ENCODE peak calls at places on chromosomes 2 and 18, in eight cellular contexts. I is AG10803, N is lower lobe of right lung, H is left ventricle myocardium inferior, U is nephron progenitor cell, D is cardiac muscle cell, O is lung, Z is upper lobe of left lung. V is an unnamed sample.

GRCh38 chr2:178480227-178481181 is at the start of gene PLEKHA3:
- DNase-seq in O (peak), I (peak), H (peak), U (peak), Z (peak), N (peak), D (peak), V (peak)

GRCh38 chr2:236641051-236641450 is 71.4 kb downstream of the ACKR3 start:
- DNase-seq in U (no peak), Z (no peak), H (no peak), N (no peak), O (no peak), D (no peak), I (no peak), V (no peak)

GRCh38 chr2:236831698-236832097 is 254.0 kb upstream of the COPS8 start:
- DNase-seq in I (no peak), D (no peak), O (no peak), Z (no peak), N (no peak), H (no peak), U (no peak), V (no peak)

GRCh38 chr2:41948397-41948763 is 99.4 kb upstream of the PKDCC start:
- DNase-seq in D (no peak), H (no peak), Z (no peak), N (no peak), I (no peak), O (no peak), U (no peak), V (no peak)

GRCh38 chr2:31337860-31338259 is 76.7 kb downstream of the XDH start:
- DNase-seq in I (peak), H (no peak), D (no peak), U (no peak), Z (no peak), N (no peak), O (peak), V (no peak)

GRCh38 chr18:73719611-73720010 is 428.0 kb downstream of the FBXO15 start:
- DNase-seq in I (no peak), N (no peak), D (no peak), U (no peak), O (no peak), H (no peak), Z (no peak), V (no peak)

GRCh38 chr2:202508686-202509085 is 126.1 kb upstream of the FAM117B start:
- DNase-seq in I (peak), H (no peak), U (no peak), D (no peak), Z (no peak), N (no peak), O (no peak), V (no peak)

GRCh38 chr18:9575558-9575957 is 38.8 kb downstream of the PPP4R1 start:
- DNase-seq in I (peak), Z (no peak), H (peak), U (peak), D (peak), N (peak), O (peak), V (peak)

GRCh38 chr2:38634684-38635083 is 31.2 kb upstream of the GALM start:
- DNase-seq in I (no peak), H (no peak), U (no peak), N (no peak), Z (no peak), D (no peak), O (no peak), V (no peak)

GRCh38 chr2:207224391-207224790 is 58.6 kb upstream of the KLF7 start:
- DNase-seq in U (no peak), N (no peak), Z (no peak), O (no peak), I (no peak), H (no peak), D (no peak), V (no peak)

GRCh38 chr2:60536716-60537115 is 16.7 kb downstream of the BCL11A start:
- DNase-seq in H (no peak), O (no peak), I (peak), N (no peak), D (no peak), Z (no peak), U (no peak), V (no peak)

GRCh38 chr2:128686498-128686861 is 367.8 kb upstream of the HS6ST1 start:
- DNase-seq in Z (no peak), H (no peak), U (no peak), O (no peak), I (no peak), D (no peak), N (no peak), V (no peak)

GRCh38 chr2:85179541-85179940 is 46.3 kb downstream of the TCF7L1 start:
- DNase-seq in D (no peak), O (no peak), I (no peak), U (no peak), Z (no peak), N (no peak), H (no peak), V (no peak)

GRCh38 chr18:55415258-55415871 is 172.6 kb downstream of the TCF4 start:
- DNase-seq in O (peak), H (peak), N (peak), D (peak), U (peak), Z (peak), I (peak), V (peak)

GRCh38 chr2:222907790-222908431 is 47.1 kb downstream of the ACSL3 start:
- DNase-seq in N (no peak), I (peak), H (no peak), U (no peak), Z (no peak), D (no peak), O (no peak), V (no peak)

GRCh38 chr2:205679410-205680009 is 2.8 kb upstream of the NRP2 start:
- DNase-seq in I (no peak), H (no peak), O (no peak), D (no peak), N (no peak), Z (no peak), U (no peak), V (no peak)

GRCh38 chr18:48790226-48790863 is 160.4 kb downstream of the SMAD7 start:
- DNase-seq in I (no peak), D (no peak), N (peak), H (peak), Z (peak), U (no peak), O (peak), V (no peak)

GRCh38 chr2:108920686-108921085 is 68.3 kb downstream of the EDAR start:
- DNase-seq in N (no peak), D (no peak), Z (no peak), H (no peak), I (no peak), O (no peak), U (no peak), V (no peak)

GRCh38 chr2:71671203-71671602 is 217.8 kb downstream of the DYSF start:
- DNase-seq in Z (no peak), H (no peak), U (no peak), I (no peak), D (no peak), N (no peak), O (peak), V (no peak)

GRCh38 chr2:41932241-41933034 is 115.4 kb upstream of the PKDCC start:
- DNase-seq in U (no peak), H (peak), N (peak), Z (no peak), D (peak), I (peak), O (peak), V (no peak)

GRCh38 chr18:45793295-45793965 is 32.0 kb upstream of the SIGLEC15 start:
- DNase-seq in I (peak), H (no peak), Z (no peak), U (no peak), O (no peak), N (no peak), D (no peak), V (no peak)

GRCh38 chr2:9753665-9754531 is 89.4 kb upstream of the TAF1B start:
- DNase-seq in N (no peak), I (no peak), U (no peak), H (no peak), D (no peak), Z (peak), O (no peak), V (no peak)

GRCh38 chr2:41475959-41476358 is 571.9 kb upstream of the PKDCC start:
- DNase-seq in Z (no peak), O (no peak), H (no peak), D (no peak), U (no peak), I (no peak), N (no peak), V (no peak)

GRCh38 chr2:220051716-220052115 is 424.3 kb downstream of the SLC4A3 start:
- DNase-seq in O (no peak), I (no peak), Z (no peak), N (no peak), H (no peak), D (no peak), U (no peak), V (no peak)

GRCh38 chr2:84838434-84839145 is 42.3 kb downstream of the TRABD2A start:
- DNase-seq in H (no peak), U (no peak), Z (no peak), N (no peak), O (no peak), I (peak), D (no peak), V (no peak)

GRCh38 chr2:150693556-150693955 is 206.1 kb upstream of the RND3 start:
- DNase-seq in Z (no peak), D (no peak), U (no peak), N (no peak), O (no peak), I (no peak), H (no peak), V (no peak)

GRCh38 chr2:230777681-230778080 is 65.0 kb downstream of the CAB39 start:
- DNase-seq in H (no peak), N (no peak), Z (no peak), O (no peak), I (no peak), U (no peak), D (no peak), V (no peak)

GRCh38 chr2:168138369-168138768 is 109.0 kb downstream of the STK39 start:
- DNase-seq in N (no peak), I (no peak), D (no peak), O (no peak), U (no peak), Z (no peak), H (peak), V (no peak)

GRCh38 chr2:162926501-162926900 is 87.9 kb upstream of the KCNH7 start:
- DNase-seq in O (no peak), H (no peak), I (peak), Z (no peak), U (no peak), D (no peak), N (no peak), V (no peak)

GRCh38 chr2:151826737-151827157 is 1.5 kb downstream of the ARL5A start:
- DNase-seq in Z (no peak), I (peak), O (no peak), N (no peak), D (peak), U (no peak), H (no peak), V (no peak)

GRCh38 chr2:32064021-32064678 is 794 bp downstream of the SPAST start:
- DNase-seq in H (no peak), D (peak), I (no peak), U (no peak), Z (no peak), O (peak), N (no peak), V (no peak)

GRCh38 chr2:23693606-23693951 is 233.3 kb downstream of the ATAD2B start:
- DNase-seq in D (no peak), H (no peak), N (no peak), I (no peak), U (no peak), Z (no peak), O (no peak), V (no peak)

GRCh38 chr2:136378712-136379595 is 261.0 kb upstream of the CXCR4 start:
- DNase-seq in H (peak), N (no peak), O (peak), I (peak), U (peak), D (peak), Z (no peak), V (peak)

GRCh38 chr2:28319118-28320008 is 73.3 kb upstream of the FOSL2 start:
- DNase-seq in O (no peak), H (no peak), U (no peak), Z (peak), N (no peak), D (no peak), I (no peak), V (no peak)

GRCh38 chr18:34222025-34222395 is 2.7 kb downstream of the NOL4 start:
- DNase-seq in D (peak), U (peak), O (no peak), Z (peak), I (no peak), N (no peak), H (no peak), V (no peak)

GRCh38 chr18:37956020-37956419 is 390.4 kb upstream of the CELF4 start:
- DNase-seq in H (no peak), U (no peak), N (no peak), I (no peak), O (no peak), Z (no peak), D (no peak), V (no peak)

GRCh38 chr2:225337183-225337582 is 62.3 kb upstream of the NYAP2 start:
- DNase-seq in D (peak), O (no peak), H (no peak), Z (no peak), I (peak), N (no peak), U (no peak), V (no peak)

GRCh38 chr2:60533114-60534033 is 20.1 kb downstream of the BCL11A start:
- DNase-seq in I (peak), D (no peak), N (no peak), H (no peak), Z (no peak), U (no peak), O (no peak), V (no peak)

GRCh38 chr2:240644171-240644651 is 18.9 kb downstream of the GPR35 start:
- DNase-seq in Z (no peak), D (no peak), H (peak), I (no peak), U (no peak), N (no peak), O (peak), V (no peak)
- TF ChIP-seq CTCF in Z (no peak), D (no peak), H (no peak), I (no peak), U (no peak), N (no peak), O (no peak), V (no peak)

GRCh38 chr2:218993345-218994315 is at the start of gene CRYBA2:
- DNase-seq in H (no peak), D (no peak), O (no peak), N (no peak), Z (peak), U (peak), I (no peak), V (no peak)
- TF ChIP-seq CTCF in H (no peak), D (peak), O (no peak), N (no peak), Z (no peak), U (no peak), I (no peak), V (peak)

DNA sequence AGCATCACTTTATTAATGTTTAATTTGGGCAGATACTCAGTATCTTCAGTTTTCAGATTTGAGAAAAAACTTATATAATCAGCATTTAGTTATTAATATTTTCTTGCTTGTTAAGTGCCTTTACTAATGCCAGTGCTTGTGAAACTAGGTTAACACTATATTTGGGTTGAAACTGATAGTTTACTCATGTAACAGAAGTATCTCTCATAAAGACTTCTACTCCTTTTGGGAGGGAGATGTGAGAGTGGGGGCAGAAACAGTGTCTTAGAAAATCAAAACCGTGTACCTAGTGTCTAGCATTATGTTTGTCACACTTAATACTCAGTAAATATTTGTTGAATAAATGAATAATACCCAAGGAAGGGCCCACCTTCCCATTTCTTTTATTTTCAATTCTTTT is 129.5 kb downstream of the MSTN start:
- DNase-seq in H (no peak), N (no peak), U (no peak), Z (no peak), I (no peak), O (no peak), D (no peak), V (no peak)
- TF ChIP-seq CTCF in H (no peak), N (no peak), U (no peak), Z (no peak), I (no peak), O (no peak), D (no peak), V (no peak)

GRCh38 chr2:430280-431040 is 142.6 kb upstream of the ALKAL2 start:
- DNase-seq in O (no peak), I (no peak), D (no peak), U (no peak), N (no peak), Z (no peak), H (no peak), V (no peak)
- TF ChIP-seq CTCF in O (no peak), I (no peak), D (no peak), U (no peak), N (no peak), Z (no peak), H (no peak), V (no peak)

GRCh38 chr2:199424160-199424559 is 33.6 kb downstream of the SATB2 start:
- DNase-seq in N (no peak), O (no peak), D (no peak), H (no peak), Z (no peak), U (no peak), I (no peak), V (no peak)
- TF ChIP-seq CTCF in N (no peak), O (no peak), D (no peak), H (no peak), Z (no peak), U (no peak), I (no peak), V (no peak)